ENCODE peak calls at places on chromosomes 7 and 10, in eight cellular contexts. D is bronchial epithelial cell, Q is Peyer's patch, U is HCT116, X is lower leg skin, C is tibial artery, R is MM.1S, I is foreskin fibroblast. A is an unnamed sample.

GRCh38 chr10:133071801-133072595 is 15.7 kb upstream of the ADGRA1 start:
- DNase-seq in X (no peak), R (no peak), Q (no peak), C (no peak), I (no peak), D (no peak), U (no peak), A (no peak)

GRCh38 chr7:139321071-139321745 is 19.9 kb upstream of the FMC1 start:
- DNase-seq in D (peak), I (peak), X (no peak), Q (no peak), R (no peak), U (no peak), C (no peak), A (no peak)

GRCh38 chr7:5296015-5296621 is 13.4 kb downstream of the SLC29A4 start:
- DNase-seq in D (no peak), X (no peak), U (no peak), I (no peak), Q (no peak), R (no peak), C (no peak), A (no peak)

GRCh38 chr10:122486396-122487080 is 25.2 kb downstream of the HTRA1 start:
- DNase-seq in C (no peak), D (no peak), X (no peak), I (no peak), Q (no peak), R (no peak), U (no peak), A (peak)

GRCh38 chr7:120460928-120461327 is 188.0 kb downstream of the KCND2 start:
- DNase-seq in U (no peak), D (no peak), C (no peak), I (no peak), R (no peak), Q (no peak), X (no peak), A (no peak)

GRCh38 chr10:4568731-4569130 is 257.3 kb upstream of the AKR1E2 start:
- DNase-seq in C (no peak), Q (no peak), D (no peak), U (no peak), R (peak), I (no peak), X (no peak), A (no peak)

GRCh38 chr7:142811154-142811737 is 40.5 kb downstream of the PRSS2 start:
- DNase-seq in R (peak), D (peak), I (peak), X (no peak), Q (no peak), U (peak), C (no peak), A (no peak)

GRCh38 chr10:110576220-110576619 is 8.7 kb downstream of the SMC3 start:
- DNase-seq in C (no peak), I (peak), D (peak), R (no peak), U (no peak), X (no peak), Q (no peak), A (no peak)

GRCh38 chr10:3192856-3193635 is 20.5 kb upstream of the PITRM1 start:
- DNase-seq in Q (no peak), I (peak), U (peak), X (peak), C (peak), R (peak), D (peak), A (no peak)

GRCh38 chr7:134209322-134210015 is 82.3 kb downstream of the LRGUK start:
- DNase-seq in X (no peak), U (no peak), D (no peak), R (no peak), C (no peak), I (no peak), Q (no peak), A (no peak)

GRCh38 chr7:53437336-53437735 is 401.9 kb downstream of the POM121L12 start:
- DNase-seq in U (no peak), X (no peak), I (no peak), C (no peak), Q (no peak), R (no peak), D (peak), A (no peak)

GRCh38 chr7:28269700-28270361 is 89.2 kb upstream of the JAZF1 start:
- DNase-seq in D (no peak), U (no peak), Q (no peak), C (no peak), I (no peak), R (no peak), X (no peak), A (no peak)

GRCh38 chr10:57579926-57580325 is 687.8 kb downstream of the IPMK start:
- DNase-seq in X (no peak), R (peak), D (peak), C (no peak), U (no peak), Q (no peak), I (peak), A (no peak)

GRCh38 chr7:128383781-128384180 is 22.3 kb upstream of the PRRT4 start:
- DNase-seq in I (no peak), C (no peak), U (no peak), Q (no peak), D (no peak), X (no peak), R (no peak), A (no peak)

GRCh38 chr7:128379900-128380806 is 18.7 kb upstream of the PRRT4 start:
- DNase-seq in I (no peak), Q (no peak), C (no peak), X (no peak), D (no peak), R (no peak), U (no peak), A (no peak)

GRCh38 chr7:128380807-128381130 is 19.3 kb upstream of the PRRT4 start:
- DNase-seq in C (no peak), I (no peak), D (no peak), U (no peak), X (no peak), R (no peak), Q (no peak), A (no peak)

GRCh38 chr7:128378637-128379036 is 17.1 kb upstream of the PRRT4 start:
- DNase-seq in I (no peak), U (no peak), D (no peak), C (no peak), X (no peak), Q (no peak), R (no peak), A (no peak)

GRCh38 chr7:128381161-128381821 is 19.8 kb upstream of the PRRT4 start:
- DNase-seq in C (no peak), D (peak), R (peak), I (no peak), X (no peak), Q (no peak), U (peak), A (no peak)
- TF ChIP-seq CTCF in C (peak), D (peak), R (peak), I (peak), X (no peak), Q (peak), U (peak), A (peak)

GRCh38 chr7:94042381-94042780 is 38.2 kb upstream of the BET1 start:
- DNase-seq in X (no peak), Q (no peak), U (no peak), R (no peak), I (no peak), C (no peak), D (no peak), A (no peak)
- TF ChIP-seq CTCF in X (no peak), Q (peak), U (no peak), R (no peak), I (no peak), C (no peak), D (no peak), A (no peak)

DNA sequence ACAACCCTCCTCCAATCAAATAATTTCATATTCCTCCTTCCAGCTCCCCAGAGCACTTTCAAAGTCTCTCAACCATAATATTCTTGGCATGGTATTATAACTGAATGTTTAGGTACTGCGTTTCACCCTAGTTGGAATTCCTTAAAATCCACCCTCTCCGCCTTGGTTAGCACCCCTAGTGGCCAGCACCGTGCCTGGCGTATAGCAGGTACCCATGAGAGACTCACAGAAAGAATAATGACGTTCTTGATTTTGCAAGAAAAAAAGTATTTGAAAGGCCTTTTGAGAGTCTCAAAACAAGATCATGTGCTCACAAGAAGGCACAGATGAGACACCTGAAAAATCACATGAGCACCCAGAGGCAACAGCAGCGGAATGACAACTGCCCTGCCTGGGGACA is 50.8 kb downstream of the GLI3 start:
- DNase-seq in Q (no peak), D (peak), R (no peak), C (no peak), U (no peak), X (no peak), I (no peak), A (no peak)
- TF ChIP-seq CTCF in Q (peak), D (peak), R (peak), C (peak), U (no peak), X (no peak), I (peak), A (peak)

DNA sequence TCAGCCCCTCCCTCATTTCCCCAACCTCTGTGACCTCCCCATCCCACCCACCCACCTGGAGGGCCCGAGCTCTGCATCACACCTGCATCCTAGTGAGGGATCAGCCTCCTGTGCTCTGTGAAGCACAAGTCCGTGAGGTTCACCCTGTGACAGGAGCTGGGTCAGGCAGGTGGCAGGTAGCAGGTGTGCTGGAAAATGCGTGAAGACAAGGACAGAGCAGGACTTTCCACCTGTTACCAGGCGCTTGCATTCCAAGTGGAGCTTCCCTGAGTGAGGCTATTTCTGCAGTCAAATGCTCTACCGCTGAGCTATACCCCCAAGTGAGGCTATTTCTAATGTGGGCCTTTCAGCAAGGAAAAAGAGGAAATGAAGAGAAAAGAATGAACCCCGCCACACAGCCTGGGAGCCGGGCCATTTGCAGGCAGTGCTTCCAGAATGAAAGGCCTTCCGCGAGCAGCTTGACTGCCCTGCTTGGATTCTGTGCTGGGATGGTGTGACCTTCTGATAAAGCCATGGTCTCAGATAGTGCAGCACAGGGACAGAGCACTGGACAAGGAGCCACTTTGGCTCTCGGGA is 13.3 kb upstream of the CPXM2 start:
- DNase-seq in U (no peak), R (no peak), I (no peak), X (no peak), D (no peak), C (no peak), Q (no peak), A (no peak)
- TF ChIP-seq CTCF in U (no peak), R (no peak), I (no peak), X (no peak), D (no peak), C (no peak), Q (no peak), A (no peak)

GRCh38 chr7:29945259-29945809 is 44.3 kb downstream of the SCRN1 start:
- DNase-seq in U (no peak), R (no peak), X (no peak), D (no peak), C (no peak), I (no peak), Q (no peak), A (no peak)

GRCh38 chr7:29951206-29951605 is 38.4 kb downstream of the SCRN1 start:
- DNase-seq in C (no peak), I (no peak), U (no peak), X (no peak), Q (no peak), D (no peak), R (no peak), A (no peak)

GRCh38 chr7:29950480-29950879 is 39.1 kb downstream of the SCRN1 start:
- DNase-seq in C (no peak), I (no peak), U (no peak), X (no peak), Q (no peak), R (no peak), D (no peak), A (no peak)

GRCh38 chr7:29946428-29947186 is 43.0 kb downstream of the SCRN1 start:
- DNase-seq in I (no peak), X (no peak), U (peak), D (peak), R (no peak), C (peak), Q (no peak), A (no peak)
- TF ChIP-seq CTCF in I (peak), X (no peak), U (peak), D (peak), R (peak), C (peak), Q (peak), A (peak)

GRCh38 chr10:26650406-26650805 is 47.1 kb upstream of the PDSS1 start:
- DNase-seq in Q (no peak), R (no peak), I (no peak), C (no peak), X (no peak), D (no peak), U (no peak), A (no peak)
- TF ChIP-seq CTCF in Q (no peak), R (no peak), I (no peak), C (no peak), X (no peak), D (no peak), U (no peak), A (no peak)

DNA sequence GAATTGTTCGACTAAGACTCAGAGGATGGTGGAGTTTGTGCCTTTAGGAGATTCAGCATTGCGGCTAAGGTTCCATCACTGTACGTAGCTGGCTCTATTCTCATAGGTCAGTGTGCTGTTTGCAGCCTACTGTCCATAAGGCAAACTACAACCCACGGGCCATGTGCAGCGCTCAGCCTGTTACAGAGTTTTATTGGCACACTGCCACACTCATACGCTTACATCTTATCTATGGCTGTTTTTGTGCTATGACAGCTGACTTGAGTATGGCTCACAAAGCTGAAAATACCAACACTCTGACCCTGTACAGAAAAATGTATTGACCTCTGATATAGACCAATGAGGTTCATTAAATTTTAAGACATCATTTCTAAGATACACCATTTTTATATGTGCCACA is 114.5 kb downstream of the ARID5B start:
- DNase-seq in D (no peak), U (no peak), I (no peak), C (no peak), Q (no peak), R (no peak), X (no peak), A (no peak)
- TF ChIP-seq CTCF in D (no peak), U (no peak), I (no peak), C (no peak), Q (no peak), R (no peak), X (no peak), A (no peak)

GRCh38 chr7:4103352-4104091 is 578.6 kb upstream of the FOXK1 start:
- DNase-seq in X (no peak), I (no peak), C (no peak), U (peak), Q (no peak), D (no peak), R (no peak), A (no peak)
- TF ChIP-seq CTCF in X (no peak), I (no peak), C (no peak), U (peak), Q (no peak), D (no peak), R (no peak), A (no peak)

GRCh38 chr10:17802350-17802749 is 6.8 kb upstream of the MRC1 start:
- DNase-seq in Q (no peak), X (no peak), R (no peak), C (no peak), U (no peak), D (no peak), I (no peak), A (no peak)

GRCh38 chr10:17808971-17809841 is at the start of gene MRC1:
- DNase-seq in I (no peak), D (no peak), Q (no peak), X (peak), R (no peak), C (peak), U (no peak), A (peak)

GRCh38 chr10:17802966-17803365 is 6.2 kb upstream of the MRC1 start:
- DNase-seq in R (no peak), X (no peak), D (peak), I (no peak), Q (no peak), C (no peak), U (no peak), A (no peak)

GRCh38 chr10:17805440-17805839 is 3.7 kb upstream of the MRC1 start:
- DNase-seq in U (no peak), I (no peak), R (no peak), C (no peak), Q (no peak), D (no peak), X (no peak), A (no peak)

GRCh38 chr10:17805921-17806577 is 3.1 kb upstream of the MRC1 start:
- DNase-seq in X (no peak), D (no peak), I (no peak), R (no peak), Q (no peak), C (no peak), U (peak), A (no peak)
- TF ChIP-seq CTCF in X (no peak), D (no peak), I (peak), R (peak), Q (no peak), C (no peak), U (peak), A (peak)

GRCh38 chr7:90412458-90413184 is 9.4 kb downstream of the CLDN12 start:
- DNase-seq in D (peak), X (no peak), C (no peak), U (peak), I (no peak), Q (peak), R (peak), A (peak)
- TF ChIP-seq CTCF in D (peak), X (no peak), C (no peak), U (peak), I (no peak), Q (peak), R (peak), A (peak)

A was measured in upper lobe of right lung.